ENCODE peak calls at places on chromosomes 7 and 10, in nine cellular contexts. C is cerebellum, O is body of pancreas, D is cardiac muscle cell, W is neuronal stem cell, Y is HTR-8/SVneo, R is germinal center, P is M059J, G is astrocyte of the spinal cord. B is an unnamed sample.

GRCh38 chr7:84879936-84880325 is 306.9 kb downstream of the SEMA3D start:
- DNase-seq in C (no peak), O (no peak), D (no peak), W (no peak), Y (no peak), R (no peak), P (no peak), G (no peak), B (no peak)

GRCh38 chr7:19853261-19853832 is 79.9 kb upstream of the TMEM196 start:
- DNase-seq in C (no peak), O (no peak), D (no peak), W (no peak), Y (no peak), R (no peak), P (no peak), G (no peak), B (no peak)

GRCh38 chr7:141776374-141776773 is at the start of gene TAS2R4:
- DNase-seq in C (no peak), O (no peak), D (no peak), W (no peak), Y (no peak), R (no peak), P (no peak), G (no peak), B (no peak)

GRCh38 chr10:121444515-121444914 is 153.7 kb downstream of the FGFR2 start:
- DNase-seq in C (no peak), O (no peak), D (no peak), W (no peak), Y (no peak), R (no peak), P (no peak), G (no peak), B (no peak)

GRCh38 chr10:110762109-110762848 is 109.4 kb upstream of the PDCD4 start:
- DNase-seq in C (no peak), O (no peak), D (no peak), W (no peak), Y (no peak), R (no peak), P (no peak), G (no peak), B (no peak)

GRCh38 chr10:31590023-31590800 is 271.2 kb downstream of the ZEB1 start:
- DNase-seq in C (no peak), O (no peak), D (no peak), W (no peak), Y (no peak), R (no peak), P (no peak), G (no peak), B (no peak)

GRCh38 chr7:64881461-64882287 is 21.4 kb upstream of the ZNF273 start:
- DNase-seq in C (no peak), O (no peak), D (no peak), W (no peak), Y (no peak), R (no peak), P (no peak), G (no peak), B (peak)

GRCh38 chr7:1974714-1975113 is 258.0 kb downstream of the MAD1L1 start:
- DNase-seq in C (peak), O (no peak), D (no peak), W (no peak), Y (no peak), R (no peak), P (no peak), G (no peak), B (no peak)

GRCh38 chr7:128431221-128431620 is 21.4 kb upstream of the IMPDH1 start:
- DNase-seq in C (no peak), O (no peak), D (no peak), W (no peak), Y (no peak), R (no peak), P (peak), G (peak), B (no peak)

GRCh38 chr10:95260909-95261552 is 29.8 kb downstream of the PDLIM1 start:
- DNase-seq in C (no peak), O (no peak), D (no peak), W (no peak), Y (no peak), R (no peak), P (peak), G (peak), B (peak)

GRCh38 chr10:80274396-80275134 is 14.9 kb downstream of the MAT1A start:
- DNase-seq in C (no peak), O (no peak), D (no peak), W (no peak), Y (no peak), R (no peak), P (no peak), G (no peak), B (no peak)

GRCh38 chr7:157526604-157527003 is 189.8 kb downstream of the DNAJB6 start:
- DNase-seq in C (no peak), O (no peak), D (no peak), W (no peak), Y (no peak), R (no peak), P (no peak), G (no peak), B (no peak)

GRCh38 chr10:132586731-132587130 is 49.1 kb downstream of the INPP5A start:
- DNase-seq in C (no peak), O (no peak), D (no peak), W (no peak), Y (no peak), R (no peak), P (no peak), G (no peak), B (no peak)

GRCh38 chr7:79298145-79298760 is 155.2 kb downstream of the MAGI2 start:
- DNase-seq in C (peak), O (peak), D (peak), W (peak), Y (peak), R (no peak), P (peak), G (peak), B (peak)

GRCh38 chr7:113698556-113699220 is 220.1 kb downstream of the PPP1R3A start:
- DNase-seq in C (peak), O (peak), D (peak), W (peak), Y (no peak), R (no peak), P (peak), G (peak), B (peak)

GRCh38 chr7:46007194-46007593 is 86.1 kb upstream of the IGFBP3 start:
- DNase-seq in C (no peak), O (no peak), D (no peak), W (no peak), Y (no peak), R (no peak), P (peak), G (no peak), B (no peak)

GRCh38 chr10:108515821-108516220 is 1351.3 kb upstream of the SORCS1 start:
- DNase-seq in C (no peak), O (no peak), D (no peak), W (no peak), Y (no peak), R (no peak), P (peak), G (no peak), B (no peak)

GRCh38 chr10:44668336-44668735 is 242.8 kb upstream of the TMEM72 start:
- DNase-seq in C (no peak), O (no peak), D (peak), W (no peak), Y (no peak), R (no peak), P (no peak), G (no peak), B (no peak)

GRCh38 chr10:125201791-125202622 is 41.6 kb upstream of the CTBP2 start:
- DNase-seq in C (no peak), O (no peak), D (no peak), W (no peak), Y (no peak), R (no peak), P (no peak), G (no peak), B (no peak)

B was measured in hepatic stellate cell.